ENCODE peak calls at places on chromosomes 7 and 10, in seven cellular contexts. J is left colon; E is stimulated activated CD8-positive, alpha-beta memory T cell treated with anti-CD3 and anti-CD28 coated beads, Interleukin-15, amount 100 ng/mL, for 24 hours; U is HL-60; G is left ventricle myocardium inferior; Y is mesendoderm; I is amniotic stem cell. L is an unnamed sample.
A peak's percentile ranks its signal among the peaks of the same experiment; 100 is the strongest.

GRCh38 chr10:124090630-124091209 is 2.7 kb downstream of the CHST15 start:
- DNase-seq in J (no peak), E (no peak), U (no peak), G (no peak), Y (no peak), I (no peak), L (no peak)

GRCh38 chr10:3775671-3776551 is 9.1 kb downstream of the KLF6 start:
- DNase-seq in J (no peak), E (no peak), U (peak; percentile 56), G (no peak), Y (peak; percentile 93), I (no peak), L (no peak)

GRCh38 chr10:68542046-68542445 is 14.7 kb upstream of the SLC25A16 start:
- DNase-seq in J (no peak), E (no peak), U (no peak), G (no peak), Y (no peak), I (no peak), L (no peak)

GRCh38 chr10:10778959-10779358 is 238.7 kb upstream of the CELF2 start:
- DNase-seq in J (no peak), E (no peak), U (no peak), G (no peak), Y (no peak), I (no peak), L (no peak)

GRCh38 chr7:6193734-6194133 is 78.7 kb downstream of the CYTH3 start:
- DNase-seq in J (no peak), E (no peak), U (no peak), G (no peak), Y (no peak), I (no peak), L (no peak)

GRCh38 chr7:2710901-2711551 is 23.0 kb downstream of the AMZ1 start:
- DNase-seq in J (no peak), E (no peak), U (no peak), G (no peak), Y (no peak), I (no peak), L (no peak)

GRCh38 chr7:28984631-28985030 is 26.5 kb upstream of the TRIL start:
- DNase-seq in J (peak; percentile 27), E (no peak), U (no peak), G (peak; percentile 46), Y (peak; percentile 81), I (peak; percentile 59), L (no peak)

GRCh38 chr7:93461350-93461749 is 113.2 kb downstream of the CALCR start:
- DNase-seq in J (no peak), E (no peak), U (no peak), G (no peak), Y (peak; percentile 29), I (no peak), L (no peak)

GRCh38 chr7:115052706-115053105 is 130.8 kb downstream of the MDFIC start:
- DNase-seq in J (no peak), E (no peak), U (no peak), G (no peak), Y (peak; percentile 91), I (no peak), L (no peak)

GRCh38 chr10:75243426-75243825 is 7.7 kb upstream of the COMTD1 start:
- DNase-seq in J (peak; percentile 69), E (no peak), U (no peak), G (no peak), Y (no peak), I (no peak), L (no peak)

GRCh38 chr7:47228386-47229014 is 353.4 kb downstream of the TNS3 start:
- DNase-seq in J (no peak), E (no peak), U (no peak), G (no peak), Y (peak; percentile 44), I (no peak), L (no peak)

GRCh38 chr10:97010695-97011206 is 175.0 kb downstream of the SLIT1 start:
- DNase-seq in J (no peak), E (no peak), U (no peak), G (no peak), Y (no peak), I (no peak), L (no peak)

GRCh38 chr10:101843032-101843991 is at the start of gene KCNIP2:
- DNase-seq in J (peak; percentile 30), E (no peak), U (no peak), G (peak; percentile 62), Y (peak; percentile 88), I (no peak), L (peak; percentile 48)

GRCh38 chr10:4129866-4130455 is 345.0 kb upstream of the KLF6 start:
- DNase-seq in J (no peak), E (no peak), U (no peak), G (no peak), Y (no peak), I (no peak), L (no peak)

GRCh38 chr7:149209518-149210269 is 14.3 kb downstream of the ZNF282 start:
- DNase-seq in J (peak; percentile 53), E (peak; percentile 49), U (no peak), G (no peak), Y (peak; percentile 88), I (no peak), L (no peak)

GRCh38 chr10:482036-482435 is 207.4 kb downstream of the DIP2C start:
- DNase-seq in J (no peak), E (no peak), U (no peak), G (no peak), Y (no peak), I (no peak), L (no peak)

GRCh38 chr10:130181858-130182257 is 45.7 kb downstream of the GLRX3 start:
- DNase-seq in J (no peak), E (no peak), U (no peak), G (no peak), Y (no peak), I (no peak), L (no peak)

GRCh38 chr7:121032645-121033460 is 44.3 kb downstream of the CPED1 start:
- DNase-seq in J (no peak), E (no peak), U (no peak), G (no peak), Y (no peak), I (no peak), L (no peak)

GRCh38 chr7:53315986-53316385 is 280.6 kb downstream of the POM121L12 start:
- DNase-seq in J (no peak), E (no peak), U (no peak), G (peak; percentile 29), Y (peak; percentile 74), I (no peak), L (peak; percentile 41)

GRCh38 chr7:43430412-43430811 is 152.5 kb upstream of the STK17A start:
- DNase-seq in J (no peak), E (no peak), U (no peak), G (no peak), Y (no peak), I (no peak), L (no peak)

GRCh38 chr7:74284781-74285259 is 4.4 kb upstream of the CLIP2 start:
- DNase-seq in J (peak; percentile 81), E (no peak), U (peak; percentile 88), G (no peak), Y (peak; percentile 81), I (no peak), L (no peak)

GRCh38 chr7:105014725-105015630 is 973 bp downstream of the KMT2E start:
- DNase-seq in J (peak; percentile 70), E (no peak), U (no peak), G (no peak), Y (peak; percentile 64), I (no peak), L (peak; percentile 68)

GRCh38 chr7:128003787-128004186 is 27.4 kb downstream of the LRRC4 start:
- DNase-seq in J (no peak), E (no peak), U (no peak), G (no peak), Y (no peak), I (no peak), L (no peak)

GRCh38 chr10:103273026-103273425 is 3.9 kb upstream of the INA start:
- DNase-seq in J (no peak), E (no peak), U (no peak), G (no peak), Y (peak; percentile 82), I (peak; percentile 95), L (no peak)

GRCh38 chr7:25216837-25217236 is 11.4 kb downstream of the NPVF start:
- DNase-seq in J (no peak), E (no peak), U (peak; percentile 13), G (no peak), Y (peak; percentile 46), I (no peak), L (no peak)

GRCh38 chr10:132639470-132639869 is 101.9 kb downstream of the INPP5A start:
- DNase-seq in J (no peak), E (no peak), U (no peak), G (no peak), Y (no peak), I (no peak), L (no peak)

GRCh38 chr7:1512781-1513656 is 8.8 kb upstream of the INTS1 start:
- DNase-seq in J (peak; percentile 26), E (no peak), U (peak; percentile 82), G (peak; percentile 85), Y (no peak), I (peak; percentile 57), L (peak; percentile 86)

GRCh38 chr10:130080461-130080814 is 30.2 kb downstream of the C10orf143 start:
- DNase-seq in J (no peak), E (no peak), U (no peak), G (no peak), Y (no peak), I (no peak), L (no peak)

GRCh38 chr10:79344502-79345195 is 2.6 kb upstream of the PPIF start:
- DNase-seq in J (no peak), E (no peak), U (no peak), G (no peak), Y (no peak), I (no peak), L (no peak)

GRCh38 chr10:102114861-102115618 is 5.1 kb downstream of the LDB1 start:
- DNase-seq in J (peak; percentile 94), E (peak; percentile 68), U (peak; percentile 78), G (peak; percentile 92), Y (peak; percentile 97), I (peak; percentile 76), L (peak; percentile 92)

GRCh38 chr10:33609546-33609945 is 275.1 kb upstream of the NRP1 start:
- DNase-seq in J (no peak), E (no peak), U (no peak), G (no peak), Y (peak; percentile 30), I (no peak), L (no peak)

GRCh38 chr10:72243822-72244437 is 27.9 kb upstream of the ASCC1 start:
- DNase-seq in J (peak; percentile 69), E (no peak), U (no peak), G (peak; percentile 68), Y (no peak), I (peak; percentile 82), L (peak; percentile 38)

L was measured in heart right ventricle.